ENCODE peak calls at places on chromosome 4, in four cellular contexts. One of them, this sample, is unnamed.

GRCh38 chr4:109588176-109588575 is 28.1 kb downstream of the MCUB start:
- DNase-seq in K562: no peak
- DNase-seq in GM12878: peak
- DNase-seq in H1: no peak
- DNase-seq in this sample: no peak

GRCh38 chr4:178599521-178599920 is 1157.3 kb upstream of the AGA start:
- DNase-seq in K562: no peak
- DNase-seq in GM12878: no peak
- DNase-seq in H1: no peak
- DNase-seq in this sample: peak

GRCh38 chr4:180372671-180373070 is 1870.5 kb upstream of the TENM3 start:
- DNase-seq in K562: no peak
- DNase-seq in GM12878: no peak
- DNase-seq in H1: no peak
- DNase-seq in this sample: no peak

GRCh38 chr4:105965183-105965800 is 70.0 kb downstream of the NPNT start:
- DNase-seq in K562: no peak
- DNase-seq in GM12878: no peak
- DNase-seq in H1: no peak
- DNase-seq in this sample: no peak

GRCh38 chr4:127856485-127857447 is 23.9 kb upstream of the PLK4 start:
- DNase-seq in K562: no peak
- DNase-seq in GM12878: peak
- DNase-seq in H1: no peak
- DNase-seq in this sample: no peak

GRCh38 chr4:73613130-73613529 is 7.1 kb downstream of the RASSF6 start:
- DNase-seq in K562: no peak
- DNase-seq in GM12878: no peak
- DNase-seq in H1: no peak
- DNase-seq in this sample: no peak

GRCh38 chr4:43374352-43374751 is 481.8 kb downstream of the GRXCR1 start:
- DNase-seq in K562: no peak
- DNase-seq in GM12878: no peak
- DNase-seq in H1: no peak
- DNase-seq in this sample: no peak

GRCh38 chr4:101126044-101126443 is 221.3 kb downstream of the PPP3CA start:
- DNase-seq in K562: no peak
- DNase-seq in GM12878: no peak
- DNase-seq in H1: no peak
- DNase-seq in this sample: no peak

GRCh38 chr4:122045533-122045932 is 93.7 kb upstream of the TRPC3 start:
- DNase-seq in K562: peak
- DNase-seq in GM12878: no peak
- DNase-seq in H1: no peak
- DNase-seq in this sample: peak

GRCh38 chr4:82525287-82525898 is 36.4 kb downstream of the TMEM150C start:
- DNase-seq in K562: no peak
- DNase-seq in GM12878: no peak
- DNase-seq in H1: no peak
- DNase-seq in this sample: no peak

GRCh38 chr4:118732591-118733330 is 47.6 kb downstream of the METTL14 start:
- DNase-seq in K562: peak
- DNase-seq in GM12878: no peak
- DNase-seq in H1: no peak
- DNase-seq in this sample: no peak

GRCh38 chr4:74543247-74543670 is 98.3 kb downstream of the AREG start:
- DNase-seq in K562: peak
- DNase-seq in GM12878: peak
- DNase-seq in H1: no peak
- DNase-seq in this sample: no peak

GRCh38 chr4:23972202-23972601 is 82.4 kb upstream of the PPARGC1A start:
- DNase-seq in K562: no peak
- DNase-seq in GM12878: no peak
- DNase-seq in H1: no peak
- DNase-seq in this sample: no peak

GRCh38 chr4:107891299-107891698 is 40.0 kb upstream of the CYP2U1 start:
- DNase-seq in K562: no peak
- DNase-seq in GM12878: no peak
- DNase-seq in H1: no peak
- DNase-seq in this sample: no peak

GRCh38 chr4:136036744-136037143 is 1495.5 kb downstream of the PCDH18 start:
- DNase-seq in K562: no peak
- DNase-seq in GM12878: no peak
- DNase-seq in H1: no peak
- DNase-seq in this sample: no peak

GRCh38 chr4:17009871-17010367 is 111.5 kb upstream of the LDB2 start:
- DNase-seq in K562: no peak
- DNase-seq in GM12878: no peak
- DNase-seq in H1: peak
- DNase-seq in this sample: no peak

GRCh38 chr4:136650541-136651277 is 881.6 kb downstream of the PCDH18 start:
- DNase-seq in K562: no peak
- DNase-seq in GM12878: peak
- DNase-seq in H1: no peak
- DNase-seq in this sample: no peak

GRCh38 chr4:22884157-22884556 is 191.4 kb downstream of the GBA3 start:
- DNase-seq in K562: no peak
- DNase-seq in GM12878: no peak
- DNase-seq in H1: no peak
- DNase-seq in this sample: no peak

GRCh38 chr4:80017125-80017854 is 55.7 kb downstream of the ANTXR2 start:
- DNase-seq in K562: no peak
- DNase-seq in GM12878: no peak
- DNase-seq in H1: no peak
- DNase-seq in this sample: no peak

GRCh38 chr4:102263024-102263787 is 82.1 kb downstream of the SLC39A8 start:
- DNase-seq in K562: peak
- DNase-seq in GM12878: no peak
- DNase-seq in H1: no peak
- DNase-seq in this sample: peak
- TF ChIP-seq NRF1 in K562: no peak
- TF ChIP-seq NRF1 in GM12878: no peak
- TF ChIP-seq NRF1 in H1: no peak
- TF ChIP-seq NRF1 in this sample: no peak

DNA sequence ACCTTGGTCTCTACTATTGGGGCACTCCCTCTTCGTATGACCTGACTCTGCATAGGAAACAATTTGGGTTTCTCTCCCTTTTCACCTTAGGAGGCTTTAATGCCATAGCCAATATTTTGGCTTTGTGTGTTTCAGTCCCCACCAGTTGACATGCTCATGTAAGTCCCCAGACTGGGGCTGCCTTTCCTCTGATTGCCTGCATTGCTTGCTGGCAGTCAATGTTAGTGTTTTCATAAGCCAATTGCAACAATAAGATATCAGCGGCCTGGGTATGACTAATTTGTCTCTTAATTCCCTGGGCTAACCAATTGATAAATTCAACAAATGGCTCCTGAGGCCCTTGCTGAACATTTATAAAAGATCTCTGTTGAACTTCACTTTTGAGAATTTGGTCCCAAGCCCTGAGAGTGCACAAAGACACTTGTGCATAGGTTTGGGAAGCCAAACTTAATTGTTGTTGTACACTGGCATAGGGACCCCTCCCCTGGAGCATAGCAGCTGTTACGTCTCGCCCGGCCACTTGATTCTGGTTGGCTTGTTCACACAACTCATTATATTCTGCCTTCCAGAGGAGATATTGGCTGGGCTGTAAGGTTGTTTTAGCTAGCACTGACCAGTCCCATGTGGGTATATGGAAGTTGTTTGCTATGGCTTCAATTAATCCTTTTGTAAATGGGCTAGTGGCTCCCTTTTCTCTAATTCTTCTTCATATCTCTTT is 206.2 kb downstream of the PABPC4L start:
- DNase-seq in K562: no peak
- DNase-seq in GM12878: no peak
- DNase-seq in H1: no peak
- DNase-seq in this sample: no peak
- TF ChIP-seq NRF1 in K562: no peak
- TF ChIP-seq NRF1 in GM12878: no peak
- TF ChIP-seq NRF1 in H1: no peak
- TF ChIP-seq NRF1 in this sample: no peak

GRCh38 chr4:5717449-5718158 is 6.6 kb downstream of the EVC start:
- DNase-seq in K562: no peak
- DNase-seq in GM12878: no peak
- DNase-seq in H1: no peak
- DNase-seq in this sample: no peak
- TF ChIP-seq NRF1 in K562: no peak
- TF ChIP-seq NRF1 in GM12878: no peak
- TF ChIP-seq NRF1 in H1: no peak
- TF ChIP-seq NRF1 in this sample: no peak

GRCh38 chr4:64756016-64756415 is 346.8 kb upstream of the TECRL start:
- DNase-seq in K562: no peak
- DNase-seq in GM12878: no peak
- DNase-seq in H1: no peak
- DNase-seq in this sample: no peak
- TF ChIP-seq NRF1 in K562: no peak
- TF ChIP-seq NRF1 in GM12878: no peak
- TF ChIP-seq NRF1 in H1: no peak
- TF ChIP-seq NRF1 in this sample: no peak

GRCh38 chr4:94571301-94571700 is 119.6 kb downstream of the PDLIM5 start:
- DNase-seq in K562: peak
- DNase-seq in GM12878: no peak
- DNase-seq in H1: no peak
- DNase-seq in this sample: no peak
- TF ChIP-seq NRF1 in K562: no peak
- TF ChIP-seq NRF1 in GM12878: no peak
- TF ChIP-seq NRF1 in H1: no peak
- TF ChIP-seq NRF1 in this sample: no peak

GRCh38 chr4:158042591-158043030 is 130.2 kb downstream of the GASK1B start:
- DNase-seq in K562: no peak
- DNase-seq in GM12878: no peak
- DNase-seq in H1: no peak
- DNase-seq in this sample: no peak
- TF ChIP-seq NRF1 in K562: no peak
- TF ChIP-seq NRF1 in GM12878: no peak
- TF ChIP-seq NRF1 in H1: no peak
- TF ChIP-seq NRF1 in this sample: no peak

DNA sequence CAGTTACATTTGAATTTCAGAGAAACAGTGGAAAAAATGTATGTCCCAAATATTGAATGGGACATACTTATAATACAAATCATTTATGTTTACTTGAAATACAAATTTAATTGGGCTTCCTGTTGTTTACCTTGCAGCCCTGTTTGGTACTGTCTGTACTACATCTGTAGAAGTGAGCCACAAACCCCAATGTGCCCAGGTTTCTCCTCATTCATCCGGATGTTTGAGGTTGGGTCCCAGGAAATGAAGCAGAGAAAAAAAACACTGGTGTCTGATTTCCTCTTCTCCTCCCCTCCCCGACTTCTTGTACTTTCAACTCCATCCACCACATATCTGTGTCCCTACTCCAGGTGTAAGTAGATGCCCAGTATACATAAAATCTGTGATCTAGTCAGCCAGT is 27.1 kb upstream of the SCRG1 start:
- DNase-seq in K562: no peak
- DNase-seq in GM12878: no peak
- DNase-seq in H1: no peak
- DNase-seq in this sample: no peak
- TF ChIP-seq NRF1 in K562: no peak
- TF ChIP-seq NRF1 in GM12878: no peak
- TF ChIP-seq NRF1 in H1: no peak
- TF ChIP-seq NRF1 in this sample: no peak

DNA sequence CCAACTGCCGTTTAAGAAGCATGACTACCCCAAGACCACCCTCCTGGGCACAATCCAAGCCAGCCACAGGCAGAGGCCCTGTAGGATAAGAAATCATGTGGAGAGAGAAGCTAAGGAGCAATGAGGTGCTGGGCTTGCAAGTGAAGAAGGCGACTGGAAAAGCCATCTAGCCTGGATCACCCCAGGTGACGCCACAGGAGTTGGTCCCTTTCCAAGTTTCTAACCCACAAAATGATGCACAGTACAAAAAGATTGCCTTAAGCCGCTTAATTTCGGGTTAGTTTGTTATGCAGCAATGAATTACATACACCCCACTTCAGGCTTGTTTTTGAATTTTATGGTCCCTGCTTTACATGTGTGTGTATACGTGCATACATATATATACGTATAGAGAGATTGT is 17.0 kb downstream of the ZFP42 start:
- DNase-seq in K562: no peak
- DNase-seq in GM12878: no peak
- DNase-seq in H1: no peak
- DNase-seq in this sample: no peak
- TF ChIP-seq NRF1 in K562: no peak
- TF ChIP-seq NRF1 in GM12878: no peak
- TF ChIP-seq NRF1 in H1: no peak
- TF ChIP-seq NRF1 in this sample: no peak

DNA sequence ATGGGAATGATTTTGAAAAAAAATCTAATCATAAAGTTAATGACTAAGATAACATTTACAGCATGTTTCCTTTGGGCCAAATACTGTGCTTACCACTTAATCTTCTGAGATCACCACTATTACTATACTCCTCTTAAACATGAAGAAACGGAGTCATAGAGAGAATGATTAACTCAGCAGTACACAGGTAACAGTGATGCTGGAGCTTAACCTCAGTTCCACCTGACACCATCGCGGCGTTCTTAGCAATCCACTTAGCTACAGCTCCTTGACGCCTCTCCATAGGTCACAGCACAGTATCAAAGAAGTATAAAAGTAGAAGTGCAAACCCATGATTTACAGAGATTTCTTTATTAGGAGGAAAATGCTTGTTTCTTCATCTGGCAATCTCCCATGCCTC is 592.6 kb upstream of the SLIT2 start:
- DNase-seq in K562: no peak
- DNase-seq in GM12878: no peak
- DNase-seq in H1: no peak
- DNase-seq in this sample: no peak
- TF ChIP-seq NRF1 in K562: no peak
- TF ChIP-seq NRF1 in GM12878: no peak
- TF ChIP-seq NRF1 in H1: no peak
- TF ChIP-seq NRF1 in this sample: no peak

GRCh38 chr4:53512608-53513007 is 78.7 kb downstream of the LNX1 start:
- DNase-seq in K562: no peak
- DNase-seq in GM12878: no peak
- DNase-seq in H1: no peak
- DNase-seq in this sample: no peak
- TF ChIP-seq NRF1 in K562: no peak
- TF ChIP-seq NRF1 in GM12878: no peak
- TF ChIP-seq NRF1 in H1: no peak
- TF ChIP-seq NRF1 in this sample: no peak

This sample was measured in SK-N-SH.